ENCODE peak calls at places on chromosomes 11 and 22, in five cellular contexts. R is Panc1; B is psoas muscle; I is activated CD4-positive, alpha-beta memory T cell treated with anti-CD3 and anti-CD28 coated beads for 36 hours; F is SJSA1. P is an unnamed sample.

GRCh38 chr11:14094481-14095037 is 132.0 kb downstream of the SPON1 start:
- DNase-seq in R (no peak), B (no peak), I (no peak), F (no peak), P (no peak)

GRCh38 chr11:90234977-90235376 is 12.1 kb upstream of the CHORDC1 start:
- DNase-seq in R (no peak), B (no peak), I (no peak), F (no peak), P (no peak)

GRCh38 chr11:47413908-47414684 is 5.7 kb downstream of the SLC39A13 start:
- DNase-seq in R (no peak), B (no peak), I (no peak), F (no peak), P (peak; percentile 62)

GRCh38 chr22:37454857-37455686 is 27.8 kb upstream of the ELFN2 start:
- DNase-seq in R (no peak), B (no peak), I (no peak), F (peak; percentile 92), P (no peak)

GRCh38 chr11:39365809-39366436 is 2093.5 kb downstream of the LRRC4C start:
- DNase-seq in R (peak; percentile 17), B (no peak), I (no peak), F (no peak), P (no peak)

GRCh38 chr11:86150826-86151187 is 81.9 kb upstream of the PICALM start:
- DNase-seq in R (no peak), B (no peak), I (no peak), F (no peak), P (no peak)

GRCh38 chr11:132114185-132114584 is 743.8 kb downstream of the NTM start:
- DNase-seq in R (no peak), B (no peak), I (peak; percentile 12), F (no peak), P (peak; percentile 43)

GRCh38 chr11:2748061-2748813 is 48.4 kb upstream of the KCNQ1OT1 start:
- DNase-seq in R (no peak), B (peak; percentile 45), I (no peak), F (no peak), P (no peak)

GRCh38 chr22:49720279-49720959 is 107.3 kb downstream of the BRD1 start:
- DNase-seq in R (no peak), B (no peak), I (no peak), F (no peak), P (no peak)

GRCh38 chr11:47412152-47412746 is 3.9 kb downstream of the SLC39A13 start:
- DNase-seq in R (no peak), B (peak; percentile 82), I (peak; percentile 70), F (peak; percentile 70), P (peak; percentile 66)

GRCh38 chr22:40436460-40437431 is 66.4 kb downstream of the SGSM3 start:
- DNase-seq in R (peak; percentile 36), B (no peak), I (no peak), F (no peak), P (peak; percentile 52)

GRCh38 chr11:71566081-71566620 is 788 bp downstream of the KRTAP5-10 start:
- DNase-seq in R (no peak), B (no peak), I (no peak), F (no peak), P (no peak)

GRCh38 chr22:28900379-28900778 is 17.0 kb downstream of the ZNRF3 start:
- DNase-seq in R (no peak), B (no peak), I (no peak), F (no peak), P (no peak)

GRCh38 chr11:123233280-123233977 is 38.4 kb upstream of the CLMP start:
- DNase-seq in R (no peak), B (no peak), I (no peak), F (no peak), P (no peak)